ENCODE peak calls at places on chromosomes 16 and 17, in ten cellular contexts. L is thoracic aorta, R is foreskin keratinocyte, Z is foreskin fibroblast, C is GM12864, U is esophagus squamous epithelium, E is endothelial cell, Q is HCT116, G is mesothelial cell of epicardium, K is right atrium auricular region. M is an unnamed sample.

GRCh38 chr16:57245472-57246113 is 534 bp downstream of the ARL2BP start:
- DNase-seq in L (no peak), R (no peak), Z (no peak), C (no peak), U (no peak), E (peak), Q (peak), G (no peak), K (no peak), M (no peak)

GRCh38 chr16:85653226-85653917 is 35.4 kb downstream of the GINS2 start:
- DNase-seq in L (no peak), R (no peak), Z (no peak), C (no peak), U (no peak), E (no peak), Q (no peak), G (no peak), K (no peak), M (no peak)

GRCh38 chr17:2068589-2069051 is 13.7 kb downstream of the HIC1 start:
- DNase-seq in L (no peak), R (peak), Z (no peak), C (no peak), U (no peak), E (no peak), Q (no peak), G (no peak), K (no peak), M (no peak)

GRCh38 chr16:68116256-68116853 is 31.2 kb downstream of the NFATC3 start:
- DNase-seq in L (no peak), R (peak), Z (peak), C (no peak), U (no peak), E (no peak), Q (no peak), G (no peak), K (no peak), M (no peak)

GRCh38 chr16:67864594-67864993 is 8.3 kb upstream of the EDC4 start:
- DNase-seq in L (no peak), R (no peak), Z (no peak), C (no peak), U (no peak), E (no peak), Q (no peak), G (no peak), K (no peak), M (no peak)

GRCh38 chr16:59259074-59259963 is 525.2 kb upstream of the GOT2 start:
- DNase-seq in L (no peak), R (no peak), Z (no peak), C (no peak), U (no peak), E (no peak), Q (no peak), G (no peak), K (no peak), M (no peak)

GRCh38 chr16:24701521-24701951 is 27.9 kb upstream of the TNRC6A start:
- DNase-seq in L (no peak), R (no peak), Z (peak), C (no peak), U (no peak), E (no peak), Q (no peak), G (no peak), K (no peak), M (no peak)

GRCh38 chr17:58507123-58507634 is 7.3 kb downstream of the MTMR4 start:
- DNase-seq in L (no peak), R (no peak), Z (no peak), C (no peak), U (no peak), E (no peak), Q (no peak), G (no peak), K (no peak), M (no peak)

GRCh38 chr17:9890124-9890523 is 14.9 kb downstream of the RCVRN start:
- DNase-seq in L (no peak), R (no peak), Z (no peak), C (no peak), U (no peak), E (peak), Q (peak), G (no peak), K (no peak), M (peak)

GRCh38 chr17:42547698-42548069 is 5.0 kb upstream of the HSD17B1 start:
- DNase-seq in L (no peak), R (no peak), Z (no peak), C (no peak), U (no peak), E (no peak), Q (no peak), G (no peak), K (no peak), M (no peak)

GRCh38 chr16:74745109-74745615 is 29.5 kb downstream of the FA2H start:
- DNase-seq in L (no peak), R (no peak), Z (no peak), C (no peak), U (no peak), E (no peak), Q (no peak), G (no peak), K (no peak), M (no peak)

GRCh38 chr16:56691885-56692284 is 9.6 kb downstream of the MT1X start:
- DNase-seq in L (no peak), R (peak), Z (no peak), C (no peak), U (no peak), E (no peak), Q (peak), G (no peak), K (no peak), M (no peak)

GRCh38 chr16:67770371-67770991 is 35.9 kb downstream of the RANBP10 start:
- DNase-seq in L (no peak), R (no peak), Z (peak), C (no peak), U (no peak), E (no peak), Q (no peak), G (no peak), K (no peak), M (no peak)

GRCh38 chr17:3983945-3984484 is 19.8 kb upstream of the ATP2A3 start:
- DNase-seq in L (no peak), R (no peak), Z (no peak), C (no peak), U (no peak), E (peak), Q (no peak), G (no peak), K (no peak), M (no peak)

GRCh38 chr17:78408476-78409020 is 30.1 kb downstream of the PGS1 start:
- DNase-seq in L (no peak), R (no peak), Z (no peak), C (no peak), U (no peak), E (no peak), Q (no peak), G (no peak), K (no peak), M (no peak)

GRCh38 chr16:68417711-68418301 is 30.5 kb downstream of the SMPD3 start:
- DNase-seq in L (no peak), R (peak), Z (no peak), C (peak), U (no peak), E (no peak), Q (no peak), G (no peak), K (no peak), M (no peak)

GRCh38 chr16:67922740-67923139 is 8.9 kb downstream of the CTRL start:
- DNase-seq in L (no peak), R (no peak), Z (no peak), C (no peak), U (no peak), E (no peak), Q (no peak), G (no peak), K (no peak), M (no peak)

GRCh38 chr16:88597856-88598491 is 27.8 kb downstream of the ZC3H18 start:
- DNase-seq in L (no peak), R (no peak), Z (no peak), C (no peak), U (no peak), E (no peak), Q (no peak), G (no peak), K (no peak), M (no peak)

GRCh38 chr16:86060381-86061317 is 161.7 kb downstream of the IRF8 start:
- DNase-seq in L (no peak), R (no peak), Z (no peak), C (no peak), U (no peak), E (no peak), Q (no peak), G (no peak), K (no peak), M (no peak)

GRCh38 chr16:27769561-27770222 is 219.7 kb downstream of the KATNIP start:
- DNase-seq in L (no peak), R (peak), Z (no peak), C (no peak), U (no peak), E (no peak), Q (peak), G (no peak), K (no peak), M (no peak)

GRCh38 chr17:59538195-59538909 is 27.1 kb upstream of the DHX40 start:
- DNase-seq in L (no peak), R (no peak), Z (no peak), C (no peak), U (no peak), E (no peak), Q (no peak), G (no peak), K (no peak), M (no peak)

GRCh38 chr17:59530561-59530960 is 34.8 kb upstream of the DHX40 start:
- DNase-seq in L (no peak), R (no peak), Z (no peak), C (no peak), U (no peak), E (no peak), Q (no peak), G (no peak), K (no peak), M (no peak)

GRCh38 chr17:59533694-59534093 is 31.7 kb upstream of the DHX40 start:
- DNase-seq in L (no peak), R (no peak), Z (no peak), C (no peak), U (no peak), E (no peak), Q (no peak), G (no peak), K (no peak), M (no peak)

DNA sequence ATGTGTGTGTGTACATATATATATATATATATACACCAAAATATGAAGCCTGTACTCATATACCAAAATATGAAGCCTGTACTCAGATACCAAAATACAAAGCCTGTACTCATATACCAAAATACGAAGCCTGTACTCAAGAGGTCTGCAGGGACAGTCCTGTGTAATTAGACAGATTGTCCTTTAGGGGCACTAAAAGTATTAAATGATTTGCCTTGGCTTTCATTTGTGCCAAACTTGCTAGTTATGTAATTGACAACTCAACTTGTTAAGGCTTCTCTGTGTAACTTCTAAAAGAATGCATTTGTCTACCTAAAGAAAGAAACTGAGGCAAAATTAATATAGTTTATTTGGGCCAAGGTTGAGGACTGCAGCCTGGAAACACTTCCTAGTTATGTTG is 30.8 kb upstream of the DHX40 start:
- DNase-seq in L (no peak), R (no peak), Z (no peak), C (no peak), U (no peak), E (no peak), Q (peak), G (no peak), K (no peak), M (no peak)
- TF ChIP-seq CTCF in L (no peak), R (peak), Z (peak), C (peak), U (no peak), E (no peak), Q (peak), G (no peak), K (no peak), M (no peak)

GRCh38 chr17:31378638-31379037 is 12.8 kb upstream of the RAB11FIP4 start:
- DNase-seq in L (no peak), R (no peak), Z (no peak), C (no peak), U (no peak), E (no peak), Q (no peak), G (no peak), K (no peak), M (no peak)
- TF ChIP-seq CTCF in L (no peak), R (peak), Z (no peak), C (no peak), U (no peak), E (no peak), Q (no peak), G (no peak), K (no peak), M (no peak)

GRCh38 chr16:11550651-11551498 is 35.8 kb downstream of the LITAF start:
- DNase-seq in L (no peak), R (no peak), Z (no peak), C (no peak), U (no peak), E (no peak), Q (no peak), G (no peak), K (no peak), M (no peak)
- TF ChIP-seq CTCF in L (no peak), R (no peak), Z (no peak), C (no peak), U (no peak), E (no peak), Q (no peak), G (no peak), K (no peak), M (no peak)

GRCh38 chr17:50575581-50576210 is 15.2 kb downstream of the CACNA1G start:
- DNase-seq in L (no peak), R (no peak), Z (no peak), C (no peak), U (no peak), E (peak), Q (no peak), G (no peak), K (no peak), M (no peak)
- TF ChIP-seq CTCF in L (no peak), R (no peak), Z (no peak), C (no peak), U (no peak), E (peak), Q (no peak), G (no peak), K (no peak), M (no peak)

M was measured in nephron progenitor cell.